ENCODE peak calls at places on chromosomes 2 and 18, in eight cellular contexts. Z is H1, N is heart left ventricle, M is WTC11, D is astrocyte of the spinal cord, K is cardiac fibroblast, B is fibroblast of pulmonary artery, W is breast epithelium. L is an unnamed sample.

GRCh38 chr2:55175254-55176093 is 56.6 kb downstream of the CLHC1 start:
- DNase-seq in Z (no peak), N (no peak), M (no peak), D (peak), K (peak), B (peak), W (no peak), L (no peak)

GRCh38 chr2:46937457-46937856 is 21.9 kb upstream of the MCFD2 start:
- DNase-seq in Z (no peak), N (no peak), M (no peak), D (no peak), K (no peak), B (no peak), W (no peak), L (no peak)

GRCh38 chr2:241540766-241541561 is 17.6 kb upstream of the BOK start:
- DNase-seq in Z (peak), N (no peak), M (peak), D (peak), K (peak), B (peak), W (peak), L (peak)

GRCh38 chr18:61653823-61654551 is 238.8 kb downstream of the RNF152 start:
- DNase-seq in Z (no peak), N (no peak), M (no peak), D (no peak), K (no peak), B (no peak), W (no peak), L (no peak)

GRCh38 chr18:73283788-73284187 is 416.0 kb upstream of the NETO1 start:
- DNase-seq in Z (no peak), N (no peak), M (no peak), D (peak), K (peak), B (peak), W (no peak), L (no peak)

GRCh38 chr2:121804340-121804739 is 48.9 kb downstream of the TSN start:
- DNase-seq in Z (no peak), N (no peak), M (no peak), D (peak), K (peak), B (peak), W (no peak), L (no peak)

GRCh38 chr2:208595386-208596275 is 189.0 kb downstream of the PTH2R start:
- DNase-seq in Z (no peak), N (no peak), M (no peak), D (peak), K (no peak), B (no peak), W (no peak), L (no peak)

GRCh38 chr18:35470440-35470839 is 27.3 kb downstream of the INO80C start:
- DNase-seq in Z (no peak), N (no peak), M (no peak), D (no peak), K (no peak), B (no peak), W (no peak), L (no peak)

GRCh38 chr2:54579682-54580349 is 123.7 kb downstream of the SPTBN1 start:
- DNase-seq in Z (no peak), N (no peak), M (no peak), D (no peak), K (no peak), B (no peak), W (no peak), L (no peak)

GRCh38 chr2:121088251-121089004 is 196.6 kb downstream of the TFCP2L1 start:
- DNase-seq in Z (no peak), N (peak), M (no peak), D (no peak), K (peak), B (peak), W (no peak), L (no peak)

GRCh38 chr2:102057502-102058292 is 65.9 kb downstream of the IL1R2 start:
- DNase-seq in Z (no peak), N (peak), M (no peak), D (peak), K (no peak), B (no peak), W (no peak), L (no peak)

GRCh38 chr2:235992024-235992423 is 176.2 kb downstream of the GBX2 start:
- DNase-seq in Z (no peak), N (no peak), M (no peak), D (no peak), K (no peak), B (no peak), W (no peak), L (no peak)

GRCh38 chr2:205270689-205271088 is 411.6 kb upstream of the NRP2 start:
- DNase-seq in Z (no peak), N (no peak), M (no peak), D (peak), K (peak), B (peak), W (no peak), L (no peak)

GRCh38 chr2:223047260-223047761 is 4.7 kb upstream of the KCNE4 start:
- DNase-seq in Z (no peak), N (peak), M (no peak), D (peak), K (peak), B (peak), W (no peak), L (no peak)

GRCh38 chr2:144325086-144325485 is 194.8 kb downstream of the ZEB2 start:
- DNase-seq in Z (no peak), N (no peak), M (no peak), D (peak), K (no peak), B (no peak), W (no peak), L (no peak)

GRCh38 chr2:55550368-55551102 is 31.0 kb downstream of the CFAP36 start:
- DNase-seq in Z (no peak), N (no peak), M (no peak), D (peak), K (peak), B (peak), W (no peak), L (no peak)

GRCh38 chr2:37375721-37376399 is 31.4 kb downstream of the QPCT start:
- DNase-seq in Z (no peak), N (no peak), M (no peak), D (peak), K (no peak), B (no peak), W (no peak), L (no peak)

GRCh38 chr2:26591619-26592505 is 49.3 kb downstream of the CIB4 start:
- DNase-seq in Z (no peak), N (no peak), M (peak), D (no peak), K (no peak), B (no peak), W (peak), L (no peak)

GRCh38 chr2:216555274-216555673 is 56.6 kb downstream of the RPL37A start:
- DNase-seq in Z (no peak), N (peak), M (no peak), D (peak), K (peak), B (peak), W (peak), L (no peak)

GRCh38 chr18:13425357-13426095 is 207.0 kb downstream of the LDLRAD4 start:
- DNase-seq in Z (no peak), N (no peak), M (no peak), D (no peak), K (no peak), B (no peak), W (peak), L (no peak)

GRCh38 chr2:22301251-22301650 is 1083.7 kb upstream of the KLHL29 start:
- DNase-seq in Z (no peak), N (no peak), M (no peak), D (no peak), K (no peak), B (no peak), W (no peak), L (no peak)

GRCh38 chr18:12394428-12394827 is 13.3 kb upstream of the PRELID3A start:
- DNase-seq in Z (no peak), N (no peak), M (peak), D (no peak), K (no peak), B (peak), W (no peak), L (no peak)

GRCh38 chr2:219641390-219642063 is 14.1 kb downstream of the SLC4A3 start:
- DNase-seq in Z (no peak), N (no peak), M (no peak), D (no peak), K (no peak), B (no peak), W (no peak), L (no peak)

GRCh38 chr18:27843783-27844415 is 333.0 kb downstream of the CDH2 start:
- DNase-seq in Z (no peak), N (no peak), M (no peak), D (peak), K (peak), B (peak), W (no peak), L (no peak)

GRCh38 chr2:79235135-79235534 is 75.6 kb upstream of the REG3A start:
- DNase-seq in Z (no peak), N (no peak), M (no peak), D (no peak), K (no peak), B (no peak), W (no peak), L (no peak)

GRCh38 chr2:217945530-217945929 is 57.3 kb downstream of the TNS1 start:
- DNase-seq in Z (no peak), N (no peak), M (peak), D (no peak), K (no peak), B (no peak), W (peak), L (no peak)

GRCh38 chr2:98702896-98703620 is 27.9 kb downstream of the MGAT4A start:
- DNase-seq in Z (no peak), N (no peak), M (no peak), D (no peak), K (no peak), B (no peak), W (no peak), L (no peak)

GRCh38 chr18:50662775-50663383 is 103.0 kb downstream of the MAPK4 start:
- DNase-seq in Z (no peak), N (no peak), M (no peak), D (no peak), K (no peak), B (no peak), W (no peak), L (no peak)

GRCh38 chr2:128771401-128771800 is 452.7 kb upstream of the HS6ST1 start:
- DNase-seq in Z (no peak), N (no peak), M (no peak), D (no peak), K (no peak), B (no peak), W (no peak), L (no peak)

GRCh38 chr2:124027182-124027581 is 2.1 kb downstream of the CNTNAP5 start:
- DNase-seq in Z (no peak), N (no peak), M (peak), D (peak), K (peak), B (peak), W (no peak), L (no peak)

GRCh38 chr2:49043405-49043982 is 110.8 kb downstream of the FSHR start:
- DNase-seq in Z (no peak), N (no peak), M (no peak), D (no peak), K (no peak), B (no peak), W (no peak), L (no peak)

GRCh38 chr2:49044265-49044664 is 110.0 kb downstream of the FSHR start:
- DNase-seq in Z (no peak), N (no peak), M (no peak), D (no peak), K (no peak), B (no peak), W (no peak), L (no peak)

GRCh38 chr2:49045083-49045482 is 109.2 kb downstream of the FSHR start:
- DNase-seq in Z (no peak), N (no peak), M (no peak), D (no peak), K (no peak), B (no peak), W (no peak), L (no peak)

GRCh38 chr2:49042510-49042909 is 111.8 kb downstream of the FSHR start:
- DNase-seq in Z (no peak), N (no peak), M (no peak), D (no peak), K (no peak), B (no peak), W (no peak), L (no peak)

DNA sequence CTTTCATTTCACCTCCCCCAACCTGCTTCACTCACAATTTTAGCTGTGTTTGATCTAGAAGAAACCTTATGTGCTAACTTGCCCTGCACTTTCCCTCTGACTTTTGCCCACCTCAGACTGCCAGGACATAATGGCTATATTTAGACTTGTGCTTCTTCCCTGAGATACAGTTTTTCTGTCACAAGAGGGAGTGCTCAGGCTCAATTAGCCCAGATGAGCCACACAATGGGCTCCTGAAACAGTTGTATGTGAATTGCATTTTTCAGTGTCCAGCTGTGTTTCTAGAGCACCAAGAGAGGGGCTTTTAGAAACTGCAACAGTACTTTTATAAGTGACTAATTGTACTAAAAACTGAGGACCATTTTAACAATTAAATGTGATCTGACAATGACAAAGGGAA is 109.6 kb downstream of the FSHR start:
- DNase-seq in Z (no peak), N (no peak), M (no peak), D (no peak), K (peak), B (peak), W (no peak), L (no peak)
- TF ChIP-seq CTCF in Z (peak), N (no peak), M (no peak), D (no peak), K (no peak), B (peak), W (no peak), L (no peak)

DNA sequence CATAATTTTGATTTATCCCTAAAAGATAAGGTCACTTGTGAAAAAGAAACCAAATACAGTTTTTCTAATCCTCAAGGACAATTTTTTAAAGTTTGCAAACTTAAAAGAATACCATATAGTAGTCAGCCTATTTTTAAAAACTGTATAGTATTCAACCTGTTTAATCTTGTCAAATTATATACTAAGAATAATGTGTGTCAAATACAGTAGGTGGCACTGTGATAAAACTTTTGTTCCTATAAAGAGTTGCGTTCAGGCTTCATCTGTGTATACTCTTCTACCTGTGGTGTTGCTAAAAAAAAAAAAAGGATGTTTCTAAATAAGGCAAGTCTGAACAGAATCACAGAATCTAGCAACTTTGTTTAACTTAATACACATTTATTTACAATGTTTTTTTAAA is 68.6 kb downstream of the CCDC138 start:
- DNase-seq in Z (no peak), N (no peak), M (no peak), D (peak), K (peak), B (peak), W (no peak), L (no peak)
- TF ChIP-seq CTCF in Z (no peak), N (peak), M (no peak), D (no peak), K (no peak), B (peak), W (no peak), L (no peak)

GRCh38 chr2:203936949-203937348 is 386 bp downstream of the ICOS start:
- DNase-seq in Z (no peak), N (no peak), M (no peak), D (no peak), K (no peak), B (no peak), W (no peak), L (no peak)

GRCh38 chr2:203935568-203935967 is 995 bp upstream of the ICOS start:
- DNase-seq in Z (no peak), N (no peak), M (no peak), D (no peak), K (no peak), B (no peak), W (no peak), L (no peak)

GRCh38 chr2:203934711-203935438 is 1.7 kb upstream of the ICOS start:
- DNase-seq in Z (no peak), N (no peak), M (no peak), D (no peak), K (no peak), B (no peak), W (no peak), L (no peak)

GRCh38 chr2:203936535-203936934 is at the start of gene ICOS:
- DNase-seq in Z (no peak), N (no peak), M (no peak), D (no peak), K (no peak), B (no peak), W (no peak), L (no peak)

DNA sequence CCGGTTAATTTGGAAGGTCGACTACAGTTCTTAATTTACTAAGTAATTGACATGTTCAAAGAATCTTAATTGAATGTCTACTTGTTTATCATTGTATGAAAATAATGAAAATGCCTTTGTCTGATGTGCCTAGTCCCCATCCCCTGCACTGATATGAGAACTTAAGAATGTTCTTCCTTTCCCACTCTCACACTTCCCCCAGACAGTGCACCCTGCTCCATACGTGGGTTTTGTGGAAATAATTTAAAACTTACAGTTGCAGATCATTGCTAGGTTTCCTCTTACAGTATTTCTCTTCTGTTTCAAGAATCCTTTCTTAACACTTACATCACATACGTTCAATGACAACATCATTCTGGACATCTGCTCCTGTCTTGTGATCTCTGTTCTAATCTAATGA is 3.5 kb downstream of the ICOS start:
- DNase-seq in Z (no peak), N (no peak), M (no peak), D (no peak), K (no peak), B (no peak), W (no peak), L (no peak)
- TF ChIP-seq CTCF in Z (no peak), N (no peak), M (no peak), D (no peak), K (no peak), B (no peak), W (no peak), L (no peak)

GRCh38 chr2:167792126-167792525 is 455.3 kb downstream of the STK39 start:
- DNase-seq in Z (no peak), N (no peak), M (no peak), D (no peak), K (no peak), B (no peak), W (no peak), L (no peak)

GRCh38 chr2:167787021-167787420 is 460.4 kb downstream of the STK39 start:
- DNase-seq in Z (no peak), N (no peak), M (no peak), D (no peak), K (no peak), B (no peak), W (no peak), L (no peak)

GRCh38 chr2:167790781-167791450 is 456.5 kb downstream of the STK39 start:
- DNase-seq in Z (no peak), N (no peak), M (no peak), D (no peak), K (no peak), B (no peak), W (no peak), L (no peak)

GRCh38 chr2:167787562-167787961 is 459.8 kb downstream of the STK39 start:
- DNase-seq in Z (no peak), N (no peak), M (no peak), D (no peak), K (no peak), B (no peak), W (no peak), L (no peak)

GRCh38 chr2:167790189-167790588 is 457.2 kb downstream of the STK39 start:
- DNase-seq in Z (no peak), N (no peak), M (no peak), D (no peak), K (no peak), B (no peak), W (no peak), L (no peak)
- TF ChIP-seq CTCF in Z (peak), N (no peak), M (no peak), D (no peak), K (no peak), B (no peak), W (no peak), L (no peak)

GRCh38 chr2:164495491-164496223 is 125.6 kb downstream of the GRB14 start:
- DNase-seq in Z (no peak), N (no peak), M (no peak), D (peak), K (peak), B (peak), W (no peak), L (no peak)
- TF ChIP-seq CTCF in Z (peak), N (peak), M (peak), D (peak), K (peak), B (peak), W (peak), L (no peak)

GRCh38 chr2:80256396-80257167 is 48.0 kb downstream of the LRRTM1 start:
- DNase-seq in Z (no peak), N (no peak), M (peak), D (no peak), K (peak), B (peak), W (no peak), L (no peak)
- TF ChIP-seq CTCF in Z (peak), N (no peak), M (no peak), D (no peak), K (no peak), B (peak), W (no peak), L (no peak)

DNA sequence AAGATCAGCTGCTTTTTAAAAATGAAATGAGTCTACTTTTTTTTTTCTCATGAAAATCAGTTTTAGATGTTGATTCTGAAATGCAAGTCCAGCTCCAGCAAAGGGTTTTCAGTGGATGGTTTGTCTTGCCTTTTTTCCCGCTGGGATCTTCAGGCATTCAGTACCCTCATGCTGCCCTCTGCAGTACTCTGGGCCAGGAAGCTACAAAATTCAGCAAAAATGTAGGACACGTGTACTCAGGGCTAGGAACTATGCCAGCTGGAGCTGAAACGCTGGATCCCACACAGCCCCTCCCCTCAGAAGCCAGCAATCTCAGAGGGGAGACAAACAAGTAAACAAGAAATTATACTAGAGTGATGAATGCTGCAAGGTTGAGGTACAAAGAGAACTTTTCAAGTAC is 97.3 kb downstream of the MMADHC start:
- DNase-seq in Z (no peak), N (no peak), M (no peak), D (peak), K (peak), B (peak), W (no peak), L (no peak)
- TF ChIP-seq CTCF in Z (peak), N (no peak), M (no peak), D (peak), K (no peak), B (no peak), W (no peak), L (no peak)

L was measured in activated B cell treated with CpG ODN at 0.5 μM for 24 hours.